ENCODE peak calls at places on chromosome 16, in five cellular contexts. L, Y, F, A and M are unnamed samples.
A peak's percentile ranks its signal among the peaks of the same experiment; 100 is the strongest.

GRCh38 chr16:47872228-47872627 is 283.6 kb downstream of the ABCC12 start:
- DNase-seq in L (no peak), Y (no peak), F (no peak), A (no peak), M (no peak)

GRCh38 chr16:10080031-10080772 is 102.0 kb downstream of the GRIN2A start:
- DNase-seq in L (peak; percentile 56), Y (no peak), F (no peak), A (peak; percentile 65), M (no peak)

GRCh38 chr16:84367750-84368320 is 503 bp upstream of the ATP2C2 start:
- DNase-seq in L (peak; percentile 41), Y (peak; percentile 80), F (no peak), A (no peak), M (no peak)

GRCh38 chr16:56525154-56525720 is 5.4 kb upstream of the BBS2 start:
- DNase-seq in L (no peak), Y (no peak), F (peak; percentile 71), A (no peak), M (peak; percentile 49)

GRCh38 chr16:65875362-65876199 is 490.9 kb upstream of the CDH5 start:
- DNase-seq in L (no peak), Y (no peak), F (no peak), A (peak; percentile 31), M (no peak)

GRCh38 chr16:82059983-82060421 is 24.9 kb downstream of the HSD17B2 start:
- DNase-seq in L (no peak), Y (no peak), F (no peak), A (no peak), M (no peak)

GRCh38 chr16:66275795-66276428 is 90.6 kb upstream of the CDH5 start:
- DNase-seq in L (no peak), Y (no peak), F (no peak), A (peak; percentile 42), M (no peak)

GRCh38 chr16:83675136-83675535 is 132.6 kb upstream of the HSBP1 start:
- DNase-seq in L (no peak), Y (no peak), F (no peak), A (no peak), M (no peak)

GRCh38 chr16:2757344-2757743 is 4.9 kb downstream of the SRRM2 start:
- DNase-seq in L (no peak), Y (peak; percentile 16), F (no peak), A (no peak), M (no peak)

GRCh38 chr16:27233731-27234130 is 30.4 kb downstream of the KDM8 start:
- DNase-seq in L (no peak), Y (no peak), F (no peak), A (no peak), M (no peak)

GRCh38 chr16:66385415-66385814 is 18.9 kb downstream of the CDH5 start:
- DNase-seq in L (no peak), Y (no peak), F (no peak), A (no peak), M (no peak)

GRCh38 chr16:83393196-83393981 is 414.4 kb upstream of the HSBP1 start:
- DNase-seq in L (no peak), Y (no peak), F (no peak), A (no peak), M (no peak)

GRCh38 chr16:4984174-4985000 is 26.3 kb downstream of the SEC14L5 start:
- DNase-seq in L (no peak), Y (no peak), F (no peak), A (no peak), M (no peak)

GRCh38 chr16:86716649-86717048 is 138.3 kb downstream of the FOXL1 start:
- DNase-seq in L (no peak), Y (no peak), F (no peak), A (no peak), M (no peak)

GRCh38 chr16:81261049-81261648 is 22.7 kb downstream of the BCO1 start:
- DNase-seq in L (no peak), Y (no peak), F (no peak), A (no peak), M (no peak)

GRCh38 chr16:57020651-57021050 is 31.3 kb downstream of the NLRC5 start:
- DNase-seq in L (no peak), Y (no peak), F (no peak), A (no peak), M (no peak)

GRCh38 chr16:58187657-58188430 is 10.1 kb downstream of the CSNK2A2 start:
- DNase-seq in L (no peak), Y (no peak), F (no peak), A (no peak), M (no peak)

GRCh38 chr16:81565633-81566032 is 121.0 kb downstream of the CMIP start:
- DNase-seq in L (no peak), Y (no peak), F (no peak), A (no peak), M (no peak)

GRCh38 chr16:28317040-28317880 is 24.9 kb downstream of the SBK1 start:
- DNase-seq in L (peak; percentile 65), Y (peak; percentile 47), F (no peak), A (peak; percentile 69), M (no peak)

GRCh38 chr16:19885456-19886060 is 910 bp upstream of the GPRC5B start:
- DNase-seq in L (peak; percentile 57), Y (no peak), F (no peak), A (peak; percentile 26), M (no peak)

GRCh38 chr16:11990672-11991390 is 14.3 kb downstream of the SNX29 start:
- DNase-seq in L (no peak), Y (no peak), F (no peak), A (no peak), M (no peak)

GRCh38 chr16:3971261-3971660 is 90.7 kb upstream of the CREBBP start:
- DNase-seq in L (no peak), Y (no peak), F (no peak), A (no peak), M (peak; percentile 73)

GRCh38 chr16:22232277-22233049 is 26.4 kb downstream of the EEF2K start:
- DNase-seq in L (peak; percentile 91), Y (peak; percentile 93), F (no peak), A (peak; percentile 33), M (no peak)

GRCh38 chr16:86818701-86819522 is 240.6 kb downstream of the FOXL1 start:
- DNase-seq in L (no peak), Y (no peak), F (no peak), A (no peak), M (no peak)

GRCh38 chr16:22141746-22142145 is 20.6 kb upstream of the SDR42E2 start:
- DNase-seq in L (no peak), Y (no peak), F (peak; percentile 5), A (no peak), M (no peak)

GRCh38 chr16:57503366-57503765 is 17.1 kb upstream of the DOK4 start:
- DNase-seq in L (no peak), Y (no peak), F (no peak), A (no peak), M (no peak)

GRCh38 chr16:2079311-2079800 is 31.6 kb downstream of the TSC2 start:
- DNase-seq in L (peak; percentile 27), Y (no peak), F (no peak), A (no peak), M (no peak)

GRCh38 chr16:4318171-4318910 is 2.5 kb downstream of the GLIS2 start:
- DNase-seq in L (no peak), Y (no peak), F (no peak), A (no peak), M (no peak)

DNA sequence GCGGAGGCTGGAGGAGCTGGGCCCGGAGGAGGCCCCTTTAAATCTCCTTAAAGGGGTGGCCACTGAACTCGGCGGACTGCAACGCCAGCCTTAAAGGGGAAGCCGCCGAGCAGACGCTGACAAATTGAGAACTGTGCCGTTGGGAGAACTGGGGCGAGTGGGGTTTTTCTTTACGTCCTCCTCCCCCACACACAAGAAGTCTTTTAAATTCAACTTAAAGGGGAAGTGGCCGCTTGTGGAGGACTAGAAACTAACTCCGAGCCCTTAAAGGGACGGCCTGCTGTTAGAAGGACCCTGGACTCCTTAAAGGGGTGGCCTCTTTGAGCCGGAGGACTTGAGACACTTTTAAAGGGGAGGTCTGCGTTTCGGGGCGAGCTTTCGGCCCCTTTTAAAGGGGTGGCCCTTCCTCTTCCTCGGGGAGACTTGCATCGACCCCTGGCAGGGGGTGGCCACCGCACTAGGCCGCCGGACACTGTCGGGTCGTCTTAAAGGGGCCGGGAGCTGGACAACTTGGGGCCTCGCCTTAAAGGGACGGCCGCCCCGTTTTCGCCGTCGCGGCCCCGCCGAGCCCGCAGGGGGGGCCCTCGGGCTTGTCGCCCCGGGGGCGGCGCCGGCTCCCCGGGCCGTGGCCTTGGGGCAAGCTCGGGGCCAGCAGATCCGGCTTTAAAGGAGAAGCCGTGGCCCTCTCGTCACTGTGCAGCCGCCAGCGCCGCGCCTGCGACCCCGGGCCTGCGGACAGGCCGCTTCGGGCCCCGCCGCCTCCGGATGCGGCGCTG is 688 bp downstream of the FBRS start:
- DNase-seq in L (peak; percentile 83), Y (peak; percentile 88), F (peak; percentile 83), A (peak; percentile 87), M (peak; percentile 85)
- TF ChIP-seq CTCF in L (no peak), Y (no peak), F (no peak), A (no peak), M (peak; percentile 22)

GRCh38 chr16:85617948-85618347 is 4.8 kb downstream of the GSE1 start:
- DNase-seq in L (no peak), Y (no peak), F (no peak), A (no peak), M (no peak)

GRCh38 chr16:85615852-85616607 is 2.9 kb downstream of the GSE1 start:
- DNase-seq in L (peak; percentile 83), Y (peak; percentile 88), F (peak; percentile 36), A (peak; percentile 81), M (no peak)

GRCh38 chr16:85618509-85618908 is 5.4 kb downstream of the GSE1 start:
- DNase-seq in L (no peak), Y (no peak), F (no peak), A (no peak), M (no peak)

GRCh38 chr16:85615014-85615851 is 2.1 kb downstream of the GSE1 start:
- DNase-seq in L (peak; percentile 93), Y (peak; percentile 92), F (no peak), A (peak; percentile 41), M (no peak)

GRCh38 chr16:85616608-85617311 is 3.6 kb downstream of the GSE1 start:
- DNase-seq in L (peak; percentile 69), Y (peak; percentile 74), F (no peak), A (peak; percentile 88), M (no peak)
- H3K4me3 ChIP-seq in L (no peak overlapping the region), Y (no peak overlapping the region), F (no peak overlapping the region), A (no peak overlapping the region), M (no peak overlapping the region)

GRCh38 chr16:76882105-76882504 is 308.9 kb upstream of the MON1B start:
- DNase-seq in L (no peak), Y (no peak), F (no peak), A (no peak), M (no peak)
- TF ChIP-seq CTCF in L (no peak), Y (no peak), F (no peak), A (no peak), M (no peak)

DNA sequence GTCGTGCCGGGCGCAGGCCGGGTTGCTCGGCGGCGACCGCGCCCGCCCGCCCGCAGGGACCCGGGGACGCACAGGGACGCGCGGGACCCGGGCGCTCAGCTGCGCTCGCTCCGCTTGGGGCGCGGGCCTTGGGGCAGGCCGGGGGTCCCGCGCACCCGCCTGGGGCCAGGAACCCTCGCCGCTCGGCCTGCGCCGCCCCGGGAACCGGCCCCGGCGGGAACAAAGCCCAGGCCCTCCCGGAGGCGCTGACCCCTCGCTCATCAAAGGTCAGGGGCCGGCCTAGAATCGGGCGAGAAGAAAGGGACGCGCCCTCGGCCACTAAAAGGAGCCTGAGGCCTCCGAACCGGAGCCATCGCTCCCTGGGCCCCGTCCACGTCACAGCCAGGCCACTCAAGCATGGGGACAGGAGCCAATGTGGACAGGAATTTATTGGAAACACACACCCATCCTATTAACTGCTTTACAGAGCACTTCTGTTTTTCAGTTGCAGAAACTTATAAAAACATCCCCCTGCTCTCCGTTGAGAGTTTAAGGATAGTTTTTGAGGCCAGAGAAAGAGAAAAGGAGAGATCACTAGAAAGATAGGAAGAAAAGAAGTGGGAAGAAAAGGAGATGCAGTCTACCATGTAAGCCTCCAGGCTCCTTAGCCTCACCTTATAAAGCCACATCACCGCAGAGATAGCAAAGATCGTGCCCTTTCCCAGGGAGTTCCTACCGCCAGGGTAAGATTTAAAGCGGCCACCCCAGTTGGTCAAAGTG is 543 bp upstream of the ZFHX3 start:
- DNase-seq in L (peak; percentile 57), Y (peak; percentile 78), F (no peak), A (peak; percentile 69), M (no peak)
- H3K4me3 ChIP-seq in L (peak overlapping the region; percentile 77), Y (peak overlapping the region; percentile 61), F (peak overlapping the region; percentile 65), A (peak overlapping the region; percentile 89), M (peak overlapping the region; percentile 68)